ENCODE peak calls at places on chromosomes 7 and 10, in seven cellular contexts. T is brain microvascular endothelial cell, L is uterus, Y is left ventricle myocardium inferior, C is H1, S is body of pancreas, Q is HCT116. M is an unnamed sample.

GRCh38 chr10:21943633-21944265 is 59.8 kb downstream of the DNAJC1 start:
- DNase-seq in S (no peak), Q (no peak), Y (no peak), L (no peak), T (no peak), C (no peak), M (no peak)

GRCh38 chr7:100157334-100158228 is 942 bp downstream of the TRAPPC14 start:
- DNase-seq in Y (no peak), L (peak; percentile 47), T (no peak), S (peak; percentile 57), Q (no peak), C (no peak), M (peak; percentile 52)

GRCh38 chr7:101362334-101363195 is at the start of gene COL26A1:
- DNase-seq in C (peak; percentile 75), Y (peak; percentile 24), S (peak; percentile 66), T (no peak), Q (no peak), L (peak; percentile 19), M (peak; percentile 82)

GRCh38 chr7:11193131-11193867 is 219.6 kb downstream of the PHF14 start:
- DNase-seq in C (peak; percentile 58), Q (no peak), S (peak; percentile 41), L (no peak), T (no peak), Y (no peak), M (peak; percentile 75)

GRCh38 chr7:80604436-80604835 is 34.0 kb upstream of the CD36 start:
- DNase-seq in S (no peak), T (no peak), L (no peak), C (no peak), Y (no peak), Q (no peak), M (no peak)

GRCh38 chr10:82071231-82071630 is 196.2 kb downstream of the NRG3 start:
- DNase-seq in S (no peak), Q (no peak), Y (no peak), C (no peak), T (no peak), L (no peak), M (no peak)

GRCh38 chr7:126637538-126637937 is 615.2 kb downstream of the GRM8 start:
- DNase-seq in S (no peak), Q (no peak), L (no peak), T (no peak), C (no peak), Y (no peak), M (no peak)

GRCh38 chr10:70255329-70256299 is 22.4 kb upstream of the PPA1 start:
- DNase-seq in S (no peak), T (no peak), C (no peak), Y (no peak), Q (peak; percentile 90), L (no peak), M (peak; percentile 77)

GRCh38 chr7:142894112-142894835 is 8.7 kb upstream of the TRPV6 start:
- DNase-seq in Y (no peak), S (no peak), L (no peak), Q (no peak), C (no peak), T (no peak), M (no peak)

GRCh38 chr10:78688945-78689935 is 379.5 kb upstream of the ZMIZ1 start:
- DNase-seq in S (peak; percentile 36), L (peak; percentile 53), T (no peak), Q (no peak), C (no peak), Y (no peak), M (peak; percentile 32)

GRCh38 chr10:97564776-97565175 is 7.8 kb upstream of the ANKRD2 start:
- DNase-seq in Q (no peak), S (no peak), C (no peak), Y (no peak), L (no peak), T (peak; percentile 30), M (no peak)

GRCh38 chr7:69502358-69502757 is 95.9 kb upstream of the AUTS2 start:
- DNase-seq in T (no peak), L (no peak), S (no peak), Y (no peak), Q (no peak), C (no peak), M (no peak)

GRCh38 chr10:21427804-21428481 is 97.5 kb downstream of the SKIDA1 start:
- DNase-seq in Y (no peak), L (no peak), T (peak; percentile 18), Q (peak; percentile 23), S (no peak), C (no peak), M (no peak)

GRCh38 chr10:113058175-113058961 is 108.3 kb downstream of the TCF7L2 start:
- DNase-seq in S (no peak), C (no peak), L (no peak), T (peak; percentile 58), Y (no peak), Q (no peak), M (peak; percentile 75)

GRCh38 chr10:85542936-85543730 is 823.5 kb downstream of the GRID1 start:
- DNase-seq in T (no peak), Q (no peak), S (no peak), L (no peak), C (no peak), Y (no peak), M (no peak)

GRCh38 chr10:124624875-124625274 is 119.3 kb downstream of the FAM53B start:
- DNase-seq in Q (no peak), L (no peak), C (no peak), S (no peak), T (no peak), Y (no peak), M (no peak)

GRCh38 chr10:46555713-46556514 is 544 bp downstream of the GPRIN2 start:
- DNase-seq in S (peak; percentile 53), T (no peak), Q (no peak), L (no peak), Y (peak; percentile 19), C (peak; percentile 97), M (no peak)

GRCh38 chr10:78866731-78867554 is 201.8 kb upstream of the ZMIZ1 start:
- DNase-seq in T (no peak), Y (no peak), C (peak; percentile 39), S (no peak), Q (no peak), L (no peak), M (no peak)

GRCh38 chr7:143008007-143008901 is 18.7 kb downstream of the OR9A2 start:
- DNase-seq in L (peak; percentile 72), C (peak; percentile 96), Q (peak; percentile 46), T (peak; percentile 67), Y (peak; percentile 81), S (peak; percentile 80), M (peak; percentile 79)

GRCh38 chr10:103688451-103688850 is 166.9 kb downstream of the SH3PXD2A start:
- DNase-seq in Q (no peak), C (no peak), T (peak; percentile 23), L (no peak), S (no peak), Y (no peak), M (no peak)

GRCh38 chr10:74058071-74058470 is 60.2 kb downstream of the VCL start:
- DNase-seq in L (no peak), Q (no peak), T (no peak), Y (no peak), C (no peak), S (peak; percentile 36), M (no peak)

GRCh38 chr10:79073784-79074432 is 5.1 kb downstream of the ZMIZ1 start:
- DNase-seq in T (peak; percentile 40), S (peak; percentile 66), Q (no peak), C (no peak), L (peak; percentile 66), Y (peak; percentile 58), M (peak; percentile 54)

GRCh38 chr7:81231203-81231922 is 312.5 kb upstream of the SEMA3C start:
- DNase-seq in T (no peak), S (no peak), Q (no peak), L (no peak), Y (no peak), C (no peak), M (peak; percentile 10)

GRCh38 chr10:89567566-89568245 is 32.3 kb upstream of the SLC16A12 start:
- DNase-seq in S (no peak), Q (no peak), C (no peak), T (no peak), L (no peak), Y (no peak), M (no peak)

GRCh38 chr10:31803606-31804195 is 124.9 kb downstream of the ARHGAP12 start:
- DNase-seq in S (no peak), C (no peak), Y (no peak), T (no peak), L (no peak), Q (no peak), M (no peak)

DNA sequence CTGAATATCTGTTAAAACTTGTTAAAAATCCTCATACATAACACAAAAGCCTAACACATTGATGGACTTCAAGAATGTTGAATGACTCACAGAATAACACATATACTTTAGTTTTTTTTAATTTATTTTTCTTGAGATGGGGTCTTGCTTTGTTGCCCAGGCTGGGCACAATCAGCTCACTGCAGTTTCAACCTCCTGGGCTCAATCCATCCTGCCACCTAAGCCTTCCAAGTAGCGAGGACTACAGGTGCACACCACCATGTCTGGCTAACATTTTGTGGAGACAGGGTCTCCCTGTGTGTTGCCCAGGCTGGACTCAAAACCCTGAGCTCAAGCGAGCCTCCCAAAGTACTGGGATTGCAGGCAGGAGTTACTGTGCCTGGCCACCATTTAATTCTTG is 28.1 kb downstream of the SUV39H2 start:
- DNase-seq in Y (no peak), C (no peak), Q (no peak), T (no peak), L (no peak), S (no peak), M (no peak)
- H3K36me3 ChIP-seq in Y (peaks cover 52% of the 10 kb centered on the region), C (no peaks in the 10 kb centered on the region), Q (peaks cover 63% of the 10 kb centered on the region), T (peaks cover 15% of the 10 kb centered on the region), L (no peaks in the 10 kb centered on the region), S (no peaks in the 10 kb centered on the region), M (peaks cover 27% of the 10 kb centered on the region)

GRCh38 chr7:118169146-118169545 is 14.8 kb upstream of the LSM8 start:
- DNase-seq in L (no peak), S (no peak), T (peak; percentile 14), C (no peak), Y (no peak), Q (no peak), M (no peak)
- TF ChIP-seq CTCF in L (no peak), S (no peak), T (peak; percentile 22), C (no peak), Y (no peak), Q (no peak), M (peak; percentile 5)

GRCh38 chr7:2523941-2524807 is 4.6 kb downstream of the LFNG start:
- DNase-seq in S (peak; percentile 99), Q (peak; percentile 84), C (peak; percentile 78), Y (peak; percentile 84), L (peak; percentile 62), T (no peak), M (peak; percentile 58)
- H3K36me3 ChIP-seq in S (no peaks in the 10 kb centered on the region), Q (no peaks in the 10 kb centered on the region), C (peaks cover 7% of the 10 kb centered on the region), Y (peaks cover 24% of the 10 kb centered on the region), L (no peaks in the 10 kb centered on the region), T (peaks cover 13% of the 10 kb centered on the region), M (no peaks in the 10 kb centered on the region)

GRCh38 chr7:25391295-25391861 is 163.1 kb upstream of the NPVF start:
- DNase-seq in T (peak; percentile 9), L (no peak), S (no peak), Y (no peak), C (no peak), Q (peak; percentile 2), M (peak; percentile 29)
- TF ChIP-seq CTCF in T (peak; percentile 30), L (peak; percentile 53), S (peak; percentile 48), Y (peak; percentile 60), C (peak; percentile 44), Q (peak; percentile 82), M (peak; percentile 50)

GRCh38 chr10:15378569-15378968 is 7.5 kb upstream of the FAM171A1 start:
- DNase-seq in Q (no peak), T (no peak), C (peak; percentile 48), S (no peak), L (no peak), Y (no peak), M (no peak)
- H3K36me3 ChIP-seq in Q (no peaks in the 10 kb centered on the region), T (no peaks in the 10 kb centered on the region), C (no peaks in the 10 kb centered on the region), S (no peaks in the 10 kb centered on the region), L (no peaks in the 10 kb centered on the region), Y (no peaks in the 10 kb centered on the region), M (no peaks in the 10 kb centered on the region)

M was measured in cardiac muscle cell.